ENCODE peak calls at places on chromosome 6, in eight cellular contexts. Y, T, C, I, V, U, F and M are unnamed samples.

GRCh38 chr6:142835787-142836186 is 109.2 kb downstream of the HIVEP2 start:
- DNase-seq in Y (no peak), T (no peak), C (no peak), I (no peak), V (no peak), U (no peak), F (no peak), M (no peak)

GRCh38 chr6:7100751-7101078 is 7.0 kb upstream of the RREB1 start:
- DNase-seq in Y (no peak), T (no peak), C (no peak), I (no peak), V (no peak), U (no peak), F (no peak), M (no peak)

GRCh38 chr6:166520905-166521834 is 65.3 kb downstream of the RAMACL start:
- DNase-seq in Y (no peak), T (no peak), C (no peak), I (peak), V (no peak), U (no peak), F (peak), M (no peak)

GRCh38 chr6:155272353-155273222 is 8.8 kb downstream of the CLDN20 start:
- DNase-seq in Y (no peak), T (no peak), C (no peak), I (no peak), V (no peak), U (no peak), F (peak), M (no peak)

GRCh38 chr6:97665410-97665809 is 382.4 kb upstream of the MMS22L start:
- DNase-seq in Y (no peak), T (no peak), C (no peak), I (no peak), V (no peak), U (no peak), F (no peak), M (no peak)

GRCh38 chr6:152204584-152204983 is 397.1 kb downstream of the ESR1 start:
- DNase-seq in Y (no peak), T (no peak), C (no peak), I (no peak), V (no peak), U (no peak), F (peak), M (no peak)

GRCh38 chr6:11772109-11772830 is 6.3 kb downstream of the ADTRP start:
- DNase-seq in Y (no peak), T (peak), C (peak), I (peak), V (no peak), U (no peak), F (peak), M (no peak)

GRCh38 chr6:82068721-82069120 is 178.8 kb downstream of the IBTK start:
- DNase-seq in Y (no peak), T (no peak), C (no peak), I (no peak), V (no peak), U (no peak), F (no peak), M (no peak)

GRCh38 chr6:119134752-119135151 is 56.3 kb upstream of the FAM184A start:
- DNase-seq in Y (no peak), T (no peak), C (no peak), I (no peak), V (no peak), U (no peak), F (no peak), M (no peak)

GRCh38 chr6:157761331-157761921 is 61.6 kb upstream of the SNX9 start:
- DNase-seq in Y (no peak), T (no peak), C (no peak), I (peak), V (no peak), U (no peak), F (peak), M (no peak)

GRCh38 chr6:139423970-139424667 is 49.7 kb upstream of the CITED2 start:
- DNase-seq in Y (no peak), T (no peak), C (no peak), I (no peak), V (no peak), U (no peak), F (no peak), M (no peak)

GRCh38 chr6:90911600-90911999 is 324.7 kb upstream of the MAP3K7 start:
- DNase-seq in Y (no peak), T (no peak), C (no peak), I (no peak), V (no peak), U (no peak), F (no peak), M (no peak)

GRCh38 chr6:4059115-4059777 is 19.7 kb downstream of the FAM217A start:
- DNase-seq in Y (no peak), T (peak), C (no peak), I (peak), V (no peak), U (no peak), F (peak), M (no peak)